ENCODE peak calls at places on chromosomes 2 and 18, in four cellular contexts. One of them, this sample, is unnamed.

GRCh38 chr2:186822323-186822722 is 26.6 kb downstream of the ZSWIM2 start:
- DNase-seq in AG10803: no peak
- DNase-seq in nephron progenitor cell: no peak
- DNase-seq in PC-3: no peak
- DNase-seq in this sample: no peak

GRCh38 chr2:128506127-128506526 is 187.5 kb upstream of the HS6ST1 start:
- DNase-seq in AG10803: no peak
- DNase-seq in nephron progenitor cell: no peak
- DNase-seq in PC-3: no peak
- DNase-seq in this sample: no peak

GRCh38 chr2:138333121-138333520 is 168.4 kb upstream of the SPOPL start:
- DNase-seq in AG10803: no peak
- DNase-seq in nephron progenitor cell: no peak
- DNase-seq in PC-3: no peak
- DNase-seq in this sample: no peak

GRCh38 chr18:5868218-5868904 is 27.0 kb downstream of the TMEM200C start:
- DNase-seq in AG10803: peak
- DNase-seq in nephron progenitor cell: peak
- DNase-seq in PC-3: peak
- DNase-seq in this sample: peak

GRCh38 chr2:173793649-173794565 is 171.3 kb downstream of the SP3 start:
- DNase-seq in AG10803: no peak
- DNase-seq in nephron progenitor cell: no peak
- DNase-seq in PC-3: no peak
- DNase-seq in this sample: no peak

GRCh38 chr2:190350371-190350770 is 7.0 kb downstream of the INPP1 start:
- DNase-seq in AG10803: no peak
- DNase-seq in nephron progenitor cell: no peak
- DNase-seq in PC-3: no peak
- DNase-seq in this sample: no peak

GRCh38 chr2:227864161-227864756 is 7.2 kb upstream of the DAW1 start:
- DNase-seq in AG10803: peak
- DNase-seq in nephron progenitor cell: no peak
- DNase-seq in PC-3: no peak
- DNase-seq in this sample: no peak

GRCh38 chr18:57627488-57627887 is 5.9 kb upstream of the NARS1 start:
- DNase-seq in AG10803: peak
- DNase-seq in nephron progenitor cell: no peak
- DNase-seq in PC-3: peak
- DNase-seq in this sample: no peak

GRCh38 chr2:120429586-120430500 is 83.9 kb downstream of the INHBB start:
- DNase-seq in AG10803: no peak
- DNase-seq in nephron progenitor cell: no peak
- DNase-seq in PC-3: no peak
- DNase-seq in this sample: no peak

GRCh38 chr2:109186656-109187250 is 57.7 kb downstream of the SH3RF3 start:
- DNase-seq in AG10803: no peak
- DNase-seq in nephron progenitor cell: no peak
- DNase-seq in PC-3: no peak
- DNase-seq in this sample: no peak
- TF ChIP-seq CTCF in AG10803: no peak
- TF ChIP-seq CTCF in nephron progenitor cell: no peak
- TF ChIP-seq CTCF in PC-3: no peak
- TF ChIP-seq CTCF in this sample: no peak

DNA sequence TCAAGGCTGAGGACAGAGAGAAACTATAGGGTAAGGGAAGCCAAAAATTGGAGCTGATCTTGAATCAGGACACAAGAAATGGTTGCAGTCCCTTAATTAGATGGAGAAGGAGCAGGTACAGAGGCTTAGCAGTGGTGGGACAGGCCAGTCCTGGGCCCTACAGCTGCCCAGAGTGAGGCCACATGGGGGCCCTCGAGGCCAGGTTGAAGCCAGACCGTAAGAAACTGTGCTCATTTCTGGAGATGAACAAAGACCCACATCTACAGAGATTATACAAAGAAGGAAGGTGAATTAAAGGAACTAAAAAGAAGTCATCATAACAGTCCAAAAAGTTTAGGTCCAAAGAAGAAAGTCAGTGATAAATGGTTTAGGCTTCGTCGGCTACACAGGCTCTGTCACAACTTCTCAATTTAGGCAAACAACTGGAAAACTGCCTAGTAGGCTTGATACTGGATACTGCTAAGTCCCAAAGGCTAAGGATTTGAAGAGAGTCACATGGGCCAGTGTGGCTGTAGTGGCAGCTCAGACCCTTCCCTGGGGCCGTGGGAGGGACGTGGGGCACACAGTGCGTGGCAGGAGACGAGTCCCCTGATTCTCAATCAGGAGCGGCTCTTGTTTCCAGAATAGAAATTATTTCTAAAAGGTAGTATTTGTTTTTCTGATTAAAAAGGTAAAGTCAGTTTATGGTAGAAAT is 50.4 kb upstream of the CNGA3 start:
- DNase-seq in AG10803: no peak
- DNase-seq in nephron progenitor cell: no peak
- DNase-seq in PC-3: no peak
- DNase-seq in this sample: no peak
- TF ChIP-seq CTCF in AG10803: no peak
- TF ChIP-seq CTCF in nephron progenitor cell: no peak
- TF ChIP-seq CTCF in PC-3: peak
- TF ChIP-seq CTCF in this sample: no peak

GRCh38 chr2:117771969-117772630 is 42.4 kb upstream of the DDX18 start:
- DNase-seq in AG10803: peak
- DNase-seq in nephron progenitor cell: no peak
- DNase-seq in PC-3: peak
- DNase-seq in this sample: no peak
- TF ChIP-seq CTCF in AG10803: peak
- TF ChIP-seq CTCF in nephron progenitor cell: peak
- TF ChIP-seq CTCF in PC-3: peak
- TF ChIP-seq CTCF in this sample: peak

GRCh38 chr2:65742977-65743376 is 310.6 kb upstream of the SPRED2 start:
- DNase-seq in AG10803: no peak
- DNase-seq in nephron progenitor cell: no peak
- DNase-seq in PC-3: no peak
- DNase-seq in this sample: no peak
- TF ChIP-seq CTCF in AG10803: no peak
- TF ChIP-seq CTCF in nephron progenitor cell: no peak
- TF ChIP-seq CTCF in PC-3: peak
- TF ChIP-seq CTCF in this sample: no peak

GRCh38 chr18:677951-678363 is 20.5 kb downstream of the TYMS start:
- DNase-seq in AG10803: no peak
- DNase-seq in nephron progenitor cell: no peak
- DNase-seq in PC-3: peak
- DNase-seq in this sample: no peak
- TF ChIP-seq CTCF in AG10803: no peak
- TF ChIP-seq CTCF in nephron progenitor cell: no peak
- TF ChIP-seq CTCF in PC-3: no peak
- TF ChIP-seq CTCF in this sample: no peak

GRCh38 chr2:9842487-9843228 is 616 bp upstream of the TAF1B start:
- DNase-seq in AG10803: no peak
- DNase-seq in nephron progenitor cell: no peak
- DNase-seq in PC-3: no peak
- DNase-seq in this sample: no peak

GRCh38 chr2:9844036-9844483 is 786 bp downstream of the TAF1B start:
- DNase-seq in AG10803: peak
- DNase-seq in nephron progenitor cell: no peak
- DNase-seq in PC-3: peak
- DNase-seq in this sample: no peak

GRCh38 chr2:9844581-9844980 is 1.3 kb downstream of the TAF1B start:
- DNase-seq in AG10803: peak
- DNase-seq in nephron progenitor cell: no peak
- DNase-seq in PC-3: peak
- DNase-seq in this sample: no peak

GRCh38 chr2:9846554-9846953 is 3.3 kb downstream of the TAF1B start:
- DNase-seq in AG10803: peak
- DNase-seq in nephron progenitor cell: no peak
- DNase-seq in PC-3: peak
- DNase-seq in this sample: no peak

DNA sequence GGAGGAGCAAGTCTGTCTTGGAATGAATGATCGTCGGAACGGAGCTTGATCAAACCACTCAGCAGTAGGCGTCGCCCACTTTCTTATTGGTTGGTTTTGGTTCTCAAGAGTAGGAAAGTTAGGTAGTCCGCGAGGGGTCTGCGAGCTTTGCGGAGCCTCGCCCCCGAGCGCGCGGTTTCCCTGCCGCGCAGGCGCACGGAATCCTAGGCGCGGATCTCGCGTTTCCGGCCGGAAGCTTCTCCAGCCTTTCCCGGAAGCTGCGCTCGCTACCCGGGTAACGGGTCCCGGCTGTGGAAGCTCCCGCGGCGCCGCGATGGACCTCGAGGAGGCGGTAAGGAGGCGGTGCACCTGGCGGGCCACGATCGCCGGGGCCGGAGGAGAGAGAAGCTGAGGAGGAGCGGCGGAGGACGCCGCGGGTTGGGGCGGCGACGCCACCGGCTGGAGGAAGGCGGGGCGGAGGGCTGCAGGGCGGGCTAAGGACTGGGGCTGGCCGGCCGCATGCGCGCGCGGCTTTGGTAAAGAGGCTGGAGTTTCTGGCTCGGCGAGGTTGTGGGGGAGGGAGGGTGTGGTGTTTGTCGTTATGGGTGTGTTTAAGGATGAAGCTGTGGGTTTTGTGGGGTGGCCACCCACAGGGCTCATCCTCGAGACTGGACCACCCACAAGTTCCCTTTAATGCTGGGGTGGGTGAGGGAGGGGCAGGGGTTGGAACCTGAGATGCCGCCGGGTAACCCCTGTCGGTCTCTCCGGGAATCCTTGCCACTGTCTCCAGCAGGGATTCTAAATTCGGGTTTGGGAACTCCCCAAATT is at the start of gene TAF1B:
- DNase-seq in AG10803: peak
- DNase-seq in nephron progenitor cell: peak
- DNase-seq in PC-3: peak
- DNase-seq in this sample: peak
- TF ChIP-seq CTCF in AG10803: peak
- TF ChIP-seq CTCF in nephron progenitor cell: no peak
- TF ChIP-seq CTCF in PC-3: peak
- TF ChIP-seq CTCF in this sample: peak

DNA sequence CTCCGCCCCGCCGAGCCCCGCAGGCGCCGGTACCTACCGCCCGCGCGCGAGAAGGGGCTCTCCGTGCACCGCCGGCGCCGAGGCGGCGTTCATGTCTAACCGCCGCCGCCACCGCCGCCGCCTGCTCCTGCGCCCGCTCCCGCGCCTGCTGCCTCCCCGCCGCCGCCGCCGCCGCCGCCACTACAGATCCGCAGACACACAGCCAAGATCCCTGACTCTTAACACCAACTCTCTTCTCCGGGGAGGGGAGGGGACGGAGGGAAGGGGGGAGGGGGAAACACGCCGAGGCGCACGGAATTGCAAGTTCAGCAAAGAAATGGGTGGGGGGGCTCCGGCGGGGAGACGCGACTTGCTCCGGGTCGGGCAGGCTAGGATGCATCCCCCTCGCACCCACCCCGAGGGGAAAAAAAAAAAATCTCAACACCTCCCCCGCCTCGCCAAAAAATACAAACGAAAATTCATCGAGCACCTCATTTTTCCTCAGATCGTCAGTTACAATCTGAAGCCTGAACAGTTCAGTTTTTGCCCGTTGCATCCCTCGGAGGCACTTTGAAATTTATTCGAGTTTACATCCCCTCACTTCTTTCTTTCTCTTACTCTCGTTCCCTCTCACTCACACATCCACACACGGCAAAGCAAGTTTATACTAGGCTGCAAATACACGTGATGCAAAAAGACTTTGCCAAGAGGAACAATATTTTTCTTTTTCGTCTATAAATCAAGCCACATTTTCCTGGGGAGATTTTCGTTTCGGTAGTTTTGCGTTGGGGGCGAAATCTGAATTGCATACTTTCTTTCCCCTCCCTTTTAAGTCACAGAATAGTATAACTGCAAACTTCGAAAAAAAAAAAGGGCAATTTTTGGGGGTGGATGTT is at the start of gene TCF4:
- DNase-seq in AG10803: peak
- DNase-seq in nephron progenitor cell: peak
- DNase-seq in PC-3: peak
- DNase-seq in this sample: peak
- TF ChIP-seq CTCF in AG10803: no peak
- TF ChIP-seq CTCF in nephron progenitor cell: no peak
- TF ChIP-seq CTCF in PC-3: no peak
- TF ChIP-seq CTCF in this sample: no peak

GRCh38 chr2:110116033-110116710 is 550 bp upstream of the MALL start:
- DNase-seq in AG10803: peak
- DNase-seq in nephron progenitor cell: peak
- DNase-seq in PC-3: peak
- DNase-seq in this sample: no peak
- TF ChIP-seq CTCF in AG10803: peak
- TF ChIP-seq CTCF in nephron progenitor cell: peak
- TF ChIP-seq CTCF in PC-3: peak
- TF ChIP-seq CTCF in this sample: peak